ENCODE peak calls at places on chromosomes 7 and 10, in five cellular contexts. Y is tibial nerve; F is esophagus muscularis mucosa; R is CD8-positive, alpha-beta T cell; C is effector memory CD4-positive, alpha-beta T cell. I is an unnamed sample.
A peak's percentile ranks its signal among the peaks of the same experiment; 100 is the strongest.

GRCh38 chr10:125155101-125155500 is 5.3 kb downstream of the CTBP2 start:
- DNase-seq in R (no peak), C (no peak), Y (no peak), F (no peak), I (no peak)

GRCh38 chr7:147981072-147981813 is 609.3 kb upstream of the C7orf33 start:
- DNase-seq in Y (no peak), C (no peak), R (no peak), F (peak; percentile 39), I (no peak)

GRCh38 chr7:121486590-121486989 is 90.5 kb upstream of the FAM3C start:
- DNase-seq in F (no peak), C (no peak), Y (no peak), R (no peak), I (no peak)

GRCh38 chr7:159020987-159021386 is 123.7 kb downstream of the VIPR2 start:
- DNase-seq in R (no peak), C (no peak), F (no peak), Y (no peak), I (peak; percentile 28)

GRCh38 chr7:155124706-155125105 is 54.6 kb downstream of the HTR5A start:
- DNase-seq in R (no peak), Y (no peak), F (no peak), C (no peak), I (no peak)

GRCh38 chr7:98418636-98419315 is 17.9 kb upstream of the BAIAP2L1 start:
- DNase-seq in C (no peak), R (no peak), Y (no peak), F (no peak), I (no peak)

GRCh38 chr7:6392712-6393666 is 54.8 kb downstream of the DAGLB start:
- DNase-seq in F (no peak), R (peak; percentile 26), C (no peak), Y (peak; percentile 74), I (peak; percentile 85)

GRCh38 chr10:88282876-88283275 is 300.2 kb downstream of the RNLS start:
- DNase-seq in R (no peak), Y (no peak), C (no peak), F (no peak), I (no peak)

GRCh38 chr7:55132890-55133551 is 114.2 kb downstream of the EGFR start:
- DNase-seq in R (no peak), F (no peak), C (no peak), Y (peak; percentile 69), I (peak; percentile 81)

GRCh38 chr7:52842192-52842900 is 193.1 kb upstream of the POM121L12 start:
- DNase-seq in Y (no peak), C (no peak), F (no peak), R (no peak), I (no peak)

GRCh38 chr10:683448-684071 is 5.9 kb downstream of the DIP2C start:
- DNase-seq in C (no peak), R (no peak), Y (no peak), F (no peak), I (peak; percentile 45)

GRCh38 chr7:141210862-141211261 is 137.0 kb downstream of the TMEM178B start:
- DNase-seq in R (no peak), F (no peak), C (no peak), Y (no peak), I (no peak)

GRCh38 chr7:131157530-131158243 is 170.0 kb upstream of the MKLN1 start:
- DNase-seq in F (no peak), C (no peak), Y (peak; percentile 70), R (no peak), I (peak; percentile 77)

GRCh38 chr7:6261699-6262098 is 10.7 kb downstream of the CYTH3 start:
- DNase-seq in F (no peak), R (no peak), C (no peak), Y (no peak), I (no peak)

GRCh38 chr7:120609136-120609753 is 248.7 kb downstream of the TSPAN12 start:
- DNase-seq in R (no peak), Y (no peak), C (no peak), F (no peak), I (no peak)

GRCh38 chr7:50696810-50697582 is 85.7 kb downstream of the GRB10 start:
- DNase-seq in F (no peak), Y (no peak), R (peak; percentile 23), C (no peak), I (no peak)

GRCh38 chr10:8065651-8066050 is 11.2 kb downstream of the GATA3 start:
- DNase-seq in F (no peak), C (no peak), R (no peak), Y (no peak), I (no peak)

GRCh38 chr7:28729685-28730084 is 228.4 kb downstream of the TRIL start:
- DNase-seq in R (no peak), Y (no peak), F (no peak), C (no peak), I (no peak)

GRCh38 chr10:24360286-24361127 is 151.6 kb downstream of the KIAA1217 start:
- DNase-seq in Y (peak; percentile 95), R (no peak), C (no peak), F (no peak), I (peak; percentile 63)

GRCh38 chr10:133457100-133457841 is 3.5 kb downstream of the SCART1 start:
- DNase-seq in Y (no peak), F (peak; percentile 77), C (no peak), R (no peak), I (peak; percentile 46)

GRCh38 chr7:106736508-106737201 is 75.7 kb upstream of the CCDC71L start:
- DNase-seq in C (no peak), R (peak; percentile 11), Y (peak; percentile 67), F (no peak), I (no peak)

GRCh38 chr7:124074007-124074406 is 41.1 kb upstream of the TMEM229A start:
- DNase-seq in Y (no peak), R (no peak), C (no peak), F (no peak), I (no peak)

GRCh38 chr7:138083859-138084258 is 7.6 kb downstream of the AKR1D1 start:
- DNase-seq in R (no peak), Y (no peak), F (no peak), C (no peak), I (no peak)

GRCh38 chr10:100624298-100624697 is 88.6 kb downstream of the HIF1AN start:
- DNase-seq in F (no peak), C (no peak), R (no peak), Y (no peak), I (no peak)

GRCh38 chr7:144854839-144855424 is 19.1 kb upstream of the TPK1 start:
- DNase-seq in F (no peak), Y (no peak), C (no peak), R (no peak), I (no peak)

DNA sequence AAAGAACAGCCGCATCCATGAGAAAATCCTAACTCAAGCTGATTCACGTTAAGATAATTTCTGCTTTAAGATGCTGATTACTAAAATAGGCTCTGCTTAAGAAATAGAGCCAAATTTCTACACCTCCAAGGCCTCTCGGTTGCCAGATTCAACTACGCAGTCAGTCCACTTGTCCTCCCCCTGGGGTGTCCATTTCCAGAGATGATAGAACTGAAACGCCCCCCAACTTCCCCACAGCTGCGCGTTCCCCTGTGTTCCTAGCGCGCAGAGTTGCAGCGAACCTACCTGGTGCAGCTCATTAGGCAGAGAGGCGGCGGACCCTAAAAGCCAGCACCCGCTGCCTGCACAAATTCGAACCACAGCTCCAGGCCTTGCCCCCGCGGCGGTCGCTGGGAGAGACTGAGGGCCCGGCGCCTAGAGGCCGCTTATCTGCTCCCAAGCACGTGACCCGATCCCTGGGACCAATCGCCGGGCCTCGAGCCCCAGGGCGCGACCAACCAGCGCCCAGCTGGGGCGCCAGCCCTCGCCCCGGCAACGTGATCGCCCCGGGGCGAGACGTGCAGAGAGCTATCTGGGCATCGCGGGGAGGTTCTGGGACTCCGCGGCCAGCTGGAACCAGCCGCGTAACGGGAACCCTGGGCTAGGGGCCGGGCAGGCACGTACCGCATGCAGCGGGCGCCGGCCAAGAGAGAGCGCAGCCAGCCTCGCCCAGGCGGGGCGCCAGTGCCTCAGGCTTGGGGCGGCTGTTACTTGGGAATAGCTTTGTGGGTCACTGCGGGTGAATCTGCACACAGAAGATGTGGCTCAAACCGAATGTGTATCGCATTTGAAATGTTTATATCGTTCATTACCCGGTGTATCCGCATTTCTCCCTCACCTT is at the start of gene PPP1R3C:
- DNase-seq in Y (peak; percentile 73), R (peak; percentile 13), C (no peak), F (peak; percentile 95), I (peak; percentile 92)
- H3K4me1 ChIP-seq in Y (no peaks in the 10 kb centered on the region), R (peaks cover 15% of the 10 kb centered on the region), C (peaks cover 4% of the 10 kb centered on the region), F (peaks cover 39% of the 10 kb centered on the region), I (peaks cover 27% of the 10 kb centered on the region)

GRCh38 chr7:104445393-104445792 is 117.0 kb downstream of the LHFPL3 start:
- DNase-seq in Y (no peak), R (no peak), F (no peak), C (no peak), I (no peak)

GRCh38 chr7:104442461-104442860 is 114.1 kb downstream of the LHFPL3 start:
- DNase-seq in Y (no peak), R (no peak), C (no peak), F (no peak), I (no peak)

GRCh38 chr7:104444019-104444418 is 115.6 kb downstream of the LHFPL3 start:
- DNase-seq in R (no peak), C (no peak), Y (no peak), F (no peak), I (no peak)
- H3K27ac ChIP-seq in R (no peak overlapping the region), C (no peak overlapping the region), Y (no peak overlapping the region), F (no peak overlapping the region), I (no peak overlapping the region)

GRCh38 chr7:104982308-104982755 is 31.7 kb upstream of the KMT2E start:
- DNase-seq in F (no peak), C (no peak), Y (peak; percentile 4), R (no peak), I (no peak)

GRCh38 chr7:104981671-104982036 is 32.4 kb upstream of the KMT2E start:
- DNase-seq in Y (no peak), C (no peak), F (no peak), R (no peak), I (no peak)

GRCh38 chr7:104983620-104984539 is 30.1 kb upstream of the KMT2E start:
- DNase-seq in Y (peak; percentile 84), F (peak; percentile 96), C (peak; percentile 69), R (peak; percentile 84), I (peak; percentile 92)

GRCh38 chr7:104984591-104985258 is 29.3 kb upstream of the KMT2E start:
- DNase-seq in Y (peak; percentile 3), R (no peak), C (no peak), F (no peak), I (no peak)

DNA sequence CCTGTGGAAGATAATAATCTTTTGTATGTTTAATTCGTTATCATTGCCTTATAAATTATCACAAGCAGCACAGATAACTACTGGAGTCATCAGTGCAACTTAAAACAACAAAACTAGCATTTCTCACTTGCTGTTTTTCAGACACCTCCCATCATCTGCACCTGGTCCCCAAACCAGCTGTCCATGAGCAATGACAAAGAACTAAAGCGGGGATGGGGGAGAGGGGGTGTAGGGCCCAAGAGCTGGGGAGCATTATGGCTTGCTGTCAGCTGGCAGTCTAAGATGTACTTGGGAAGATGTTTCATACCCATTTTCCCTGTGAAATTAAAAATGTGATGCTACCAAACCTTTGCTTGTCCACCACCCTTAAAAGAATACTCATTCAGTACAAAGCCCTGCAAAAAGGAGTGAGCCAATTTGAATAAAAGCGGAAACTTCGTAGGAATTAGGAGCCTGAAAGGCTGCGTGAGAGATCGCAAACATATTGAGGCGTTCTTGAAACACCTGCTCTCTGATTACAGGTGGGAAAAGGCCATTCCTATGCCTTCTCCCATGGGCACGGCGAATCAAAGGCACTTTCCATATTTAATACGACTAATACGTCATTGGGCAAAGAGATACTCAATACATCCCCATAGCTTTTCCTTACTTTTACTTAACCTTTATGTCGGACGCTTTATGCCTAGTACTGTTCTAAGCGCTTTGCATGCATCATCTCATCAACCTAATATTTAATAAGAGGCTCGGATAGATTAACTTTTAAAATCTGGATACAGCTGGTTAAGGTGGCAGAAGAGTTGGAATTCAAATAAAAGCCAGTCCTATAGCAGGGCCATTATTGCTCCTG is 31.0 kb upstream of the KMT2E start:
- DNase-seq in F (no peak), Y (peak; percentile 4), R (no peak), C (no peak), I (no peak)
- H3K4me1 ChIP-seq in F (peaks cover 54% of the 10 kb centered on the region), Y (no peaks in the 10 kb centered on the region), R (peaks cover 40% of the 10 kb centered on the region), C (peaks cover 19% of the 10 kb centered on the region), I (no peaks in the 10 kb centered on the region)

GRCh38 chr7:92340016-92340415 is 94.2 kb downstream of the ANKIB1 start:
- DNase-seq in Y (no peak), R (no peak), F (no peak), C (no peak), I (no peak)
- H3K27ac ChIP-seq in Y (no peak overlapping the region), R (no peak overlapping the region), F (no peak overlapping the region), C (no peak overlapping the region), I (no peak overlapping the region)